ENCODE peak calls at places on chromosomes 2 and 18, in ten cellular contexts. E is breast epithelium, R is stomach, K is PC-3, P is GM23338, A is right cardiac atrium, T is GM12878, G is lower lobe of right lung, Q is left ventricle myocardium inferior, X is IMR-90. L is an unnamed sample.

GRCh38 chr2:72561621-72562318 is 264.1 kb downstream of the EXOC6B start:
- DNase-seq in E (no peak), R (no peak), K (no peak), P (peak; percentile 28), A (no peak), T (no peak), G (no peak), Q (no peak), X (peak; percentile 68), L (no peak)

GRCh38 chr18:53534695-53535094 is 689.8 kb downstream of the MBD2 start:
- DNase-seq in E (no peak), R (no peak), K (no peak), P (no peak), A (no peak), T (no peak), G (no peak), Q (peak; percentile 43), X (no peak), L (no peak)

GRCh38 chr18:55546873-55547704 is 40.9 kb downstream of the TCF4 start:
- DNase-seq in E (no peak), R (no peak), K (no peak), P (no peak), A (no peak), T (no peak), G (no peak), Q (no peak), X (peak; percentile 82), L (no peak)

GRCh38 chr2:110863726-110864125 is 131.4 kb downstream of the ACOXL start:
- DNase-seq in E (no peak), R (no peak), K (no peak), P (no peak), A (no peak), T (no peak), G (no peak), Q (no peak), X (no peak), L (no peak)

GRCh38 chr2:191478754-191479679 is 198.9 kb upstream of the NABP1 start:
- DNase-seq in E (no peak), R (peak; percentile 81), K (no peak), P (peak; percentile 14), A (peak; percentile 74), T (no peak), G (no peak), Q (peak; percentile 51), X (peak; percentile 39), L (no peak)

GRCh38 chr2:169637620-169638019 is 53.5 kb downstream of the PPIG start:
- DNase-seq in E (no peak), R (no peak), K (no peak), P (no peak), A (no peak), T (no peak), G (no peak), Q (no peak), X (peak; percentile 81), L (no peak)

GRCh38 chr2:62724886-62725711 is 19.6 kb downstream of the EHBP1 start:
- DNase-seq in E (no peak), R (peak; percentile 40), K (peak; percentile 52), P (peak; percentile 73), A (peak; percentile 70), T (no peak), G (peak; percentile 46), Q (peak; percentile 19), X (no peak), L (no peak)

GRCh38 chr2:183530333-183530901 is 406.2 kb downstream of the NUP35 start:
- DNase-seq in E (no peak), R (no peak), K (peak; percentile 10), P (no peak), A (no peak), T (no peak), G (no peak), Q (no peak), X (no peak), L (no peak)

GRCh38 chr2:132642415-132642814 is 27.6 kb downstream of the LYPD1 start:
- DNase-seq in E (no peak), R (no peak), K (no peak), P (no peak), A (no peak), T (no peak), G (no peak), Q (no peak), X (no peak), L (no peak)

GRCh38 chr18:46324556-46324955 is 220.4 kb downstream of the HAUS1 start:
- DNase-seq in E (no peak), R (no peak), K (peak; percentile 61), P (peak; percentile 76), A (no peak), T (no peak), G (no peak), Q (no peak), X (peak; percentile 62), L (no peak)

GRCh38 chr2:207770602-207771404 is 1.1 kb upstream of the FZD5 start:
- DNase-seq in E (no peak), R (no peak), K (no peak), P (peak; percentile 65), A (peak; percentile 65), T (no peak), G (peak; percentile 56), Q (no peak), X (no peak), L (peak; percentile 73)

GRCh38 chr2:6043238-6043637 is 351.1 kb downstream of the SOX11 start:
- DNase-seq in E (no peak), R (no peak), K (no peak), P (no peak), A (no peak), T (no peak), G (no peak), Q (no peak), X (no peak), L (no peak)

GRCh38 chr18:70981400-70982140 is 692.7 kb downstream of the SOCS6 start:
- DNase-seq in E (no peak), R (no peak), K (no peak), P (no peak), A (no peak), T (no peak), G (no peak), Q (no peak), X (no peak), L (no peak)

GRCh38 chr2:216317831-216318230 is 54.5 kb downstream of the MARCHF4 start:
- DNase-seq in E (no peak), R (no peak), K (no peak), P (no peak), A (no peak), T (no peak), G (no peak), Q (no peak), X (no peak), L (no peak)

GRCh38 chr2:177710003-177710411 is 317.4 kb downstream of the AGPS start:
- DNase-seq in E (no peak), R (no peak), K (no peak), P (no peak), A (no peak), T (no peak), G (no peak), Q (no peak), X (no peak), L (no peak)

GRCh38 chr2:64141711-64142405 is 2.4 kb downstream of the PELI1 start:
- DNase-seq in E (no peak), R (no peak), K (no peak), P (peak; percentile 21), A (no peak), T (no peak), G (no peak), Q (no peak), X (peak; percentile 28), L (no peak)

GRCh38 chr2:237432484-237433092 is 18.6 kb upstream of the COL6A3 start:
- DNase-seq in E (no peak), R (no peak), K (peak; percentile 97), P (no peak), A (peak; percentile 74), T (no peak), G (peak; percentile 45), Q (no peak), X (peak; percentile 93), L (no peak)

GRCh38 chr18:35121531-35121930 is 80.3 kb downstream of the MAPRE2 start:
- DNase-seq in E (no peak), R (no peak), K (no peak), P (no peak), A (no peak), T (no peak), G (no peak), Q (no peak), X (no peak), L (no peak)
- H3K27ac ChIP-seq in E (no peak overlapping the region), R (no peak overlapping the region), K (no peak overlapping the region), P (no peak overlapping the region), A (no peak overlapping the region), T (no peak overlapping the region), G (no peak overlapping the region), Q (peak overlapping the region; percentile 19), X (no peak overlapping the region), L (no peak overlapping the region)

GRCh38 chr2:85396531-85397470 is 13.4 kb downstream of the CAPG start:
- DNase-seq in E (peak; percentile 51), R (no peak), K (peak; percentile 70), P (no peak), A (no peak), T (no peak), G (no peak), Q (no peak), X (no peak), L (peak; percentile 40)
- H3K27ac ChIP-seq in E (peak overlapping the region; percentile 88), R (peak overlapping the region; percentile 81), K (peak overlapping the region; percentile 46), P (no peak overlapping the region), A (no peak overlapping the region), T (no peak overlapping the region), G (peak overlapping the region; percentile 38), Q (no peak overlapping the region), X (no peak overlapping the region), L (peak overlapping the region; percentile 65)

DNA sequence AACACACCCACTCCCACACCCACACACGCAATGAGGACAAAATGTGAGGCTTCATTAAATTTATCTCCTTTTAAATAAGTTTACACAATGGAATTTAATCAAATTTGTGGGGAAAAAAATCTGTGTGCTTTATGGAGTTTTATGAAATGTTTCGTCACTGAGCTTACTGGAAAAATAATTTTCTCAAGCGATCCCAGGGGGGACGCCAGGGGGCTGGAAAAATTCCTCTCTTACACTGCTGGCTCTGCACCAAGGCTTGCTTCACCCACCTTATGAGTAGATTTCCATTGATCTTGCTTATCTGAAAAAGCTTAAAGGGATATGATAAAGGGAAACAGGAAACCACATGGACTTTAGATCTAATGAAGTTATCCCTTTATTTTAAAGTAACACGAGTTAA is 95.5 kb downstream of the CABYR start:
- DNase-seq in E (no peak), R (no peak), K (no peak), P (no peak), A (no peak), T (no peak), G (no peak), Q (peak; percentile 50), X (no peak), L (no peak)
- H3K27ac ChIP-seq in E (no peak overlapping the region), R (no peak overlapping the region), K (no peak overlapping the region), P (peak overlapping the region; percentile 76), A (no peak overlapping the region), T (no peak overlapping the region), G (no peak overlapping the region), Q (peak overlapping the region; percentile 87), X (no peak overlapping the region), L (no peak overlapping the region)

GRCh38 chr18:48263913-48264506 is 145.2 kb downstream of the ZBTB7C start:
- DNase-seq in E (no peak), R (no peak), K (peak; percentile 33), P (no peak), A (no peak), T (no peak), G (no peak), Q (no peak), X (no peak), L (no peak)
- H3K27ac ChIP-seq in E (peak overlapping the region; percentile 42), R (no peak overlapping the region), K (no peak overlapping the region), P (no peak overlapping the region), A (no peak overlapping the region), T (no peak overlapping the region), G (no peak overlapping the region), Q (no peak overlapping the region), X (no peak overlapping the region), L (no peak overlapping the region)